ENCODE peak calls at places on chromosomes 13 and 19, in ten cellular contexts. X is stimulated activated CD4-positive, alpha-beta T cell treated with anti-CD3 and anti-CD28 coated beads, Interleukin-4, amount 100 ng/mL, for 48 hours; Q is posterior cingulate gyrus; T is activated T-cell treated with anti-CD3 and anti-CD28 coated beads for 48 hours; G is activated T-helper 2 cell treated with anti-CD3 and anti-CD28 coated beads, Interferon-gamma antibody, Interleukin-2, Interleukin-4, amounts not matched to agents 10 μg/mL and 5 μg/mL and 100 μg/mL, durations not matched to agents 14 hours and 24 hours and 36 hours; A is hypothalamus; N is gastrocnemius medialis; U is activated CD4-positive, CD25-positive, alpha-beta regulatory T cell treated with anti-CD3 and anti-CD28 coated beads, Interleukin-2, amount 50 U/mL, for 72 hours; I is amniotic stem cell; V is hepatocyte. S is an unnamed sample.

GRCh38 chr13:60646600-60646999 is 249.6 kb downstream of the TDRD3 start:
- DNase-seq in Q (no peak), T (no peak), I (no peak), N (no peak), U (no peak), G (no peak), A (no peak), X (no peak), V (no peak), S (no peak)

GRCh38 chr13:25203256-25203794 is 31.2 kb upstream of the AMER2 start:
- DNase-seq in T (no peak), N (no peak), U (no peak), I (no peak), V (no peak), Q (no peak), G (no peak), X (no peak), A (no peak), S (no peak)

GRCh38 chr13:98775844-98776598 is 23.5 kb upstream of the SLC15A1 start:
- DNase-seq in G (no peak), N (no peak), X (no peak), I (peak), Q (no peak), V (peak), U (no peak), A (no peak), T (no peak), S (peak)

GRCh38 chr13:39554371-39554770 is 48.6 kb downstream of the LHFPL6 start:
- DNase-seq in Q (no peak), A (no peak), G (no peak), I (no peak), T (no peak), V (no peak), U (no peak), N (no peak), X (no peak), S (no peak)

GRCh38 chr13:39254606-39255005 is 216.3 kb downstream of the NHLRC3 start:
- DNase-seq in A (no peak), I (no peak), N (no peak), V (no peak), G (no peak), Q (no peak), U (no peak), X (no peak), T (no peak), S (no peak)

GRCh38 chr19:35975608-35976214 is 19.3 kb upstream of the SDHAF1 start:
- DNase-seq in Q (no peak), T (no peak), U (no peak), X (no peak), A (no peak), G (no peak), N (no peak), V (peak), I (no peak), S (no peak)

GRCh38 chr19:2561895-2562294 is 86.0 kb downstream of the GADD45B start:
- DNase-seq in Q (peak), A (no peak), I (no peak), G (peak), N (no peak), T (peak), V (no peak), X (peak), U (peak), S (no peak)

GRCh38 chr13:48001127-48001881 is at the start of gene SUCLA2:
- DNase-seq in U (peak), T (peak), A (peak), I (peak), V (peak), Q (peak), G (peak), X (peak), N (peak), S (peak)

GRCh38 chr19:38044267-38045111 is 137.5 kb downstream of the SIPA1L3 start:
- DNase-seq in U (no peak), N (no peak), X (no peak), T (no peak), I (no peak), A (no peak), G (no peak), V (no peak), Q (no peak), S (peak)

GRCh38 chr13:99005609-99006008 is 27.7 kb upstream of the DOCK9 start:
- DNase-seq in U (no peak), N (no peak), G (no peak), A (no peak), X (no peak), T (no peak), Q (no peak), I (no peak), V (no peak), S (no peak)

GRCh38 chr19:17234911-17235617 is 9.0 kb downstream of the OCEL1 start:
- DNase-seq in V (no peak), N (peak), G (peak), Q (peak), X (peak), U (peak), A (no peak), I (no peak), T (peak), S (peak)

GRCh38 chr13:75135325-75135825 is 346.6 kb downstream of the TBC1D4 start:
- DNase-seq in Q (no peak), N (no peak), A (no peak), G (no peak), I (peak), T (no peak), U (no peak), X (no peak), V (peak), S (peak)

GRCh38 chr13:110971486-110971885 is 56.6 kb upstream of the ANKRD10 start:
- DNase-seq in N (no peak), Q (no peak), I (no peak), A (no peak), X (no peak), U (no peak), G (no peak), V (no peak), T (no peak), S (no peak)

GRCh38 chr13:52827839-52828238 is 20.6 kb downstream of the PCDH8 start:
- DNase-seq in V (no peak), I (no peak), Q (no peak), N (no peak), U (no peak), G (no peak), X (no peak), T (no peak), A (no peak), S (no peak)